ENCODE peak calls at places on chromosomes 6 and 20, in nine cellular contexts. One of them, this sample, is unnamed.
A peak's percentile ranks its signal among the peaks of the same experiment; 100 is the strongest.

GRCh38 chr6:52929321-52930164 is 20.0 kb upstream of the GSTA3 start:
- DNase-seq in activated T-helper 1 cell treated with Interleukin-2 at 50 U/mL for 16 hours: no peak
- DNase-seq in heart left ventricle: no peak
- DNase-seq in progenitor cell of endocrine pancreas: no peak
- DNase-seq in NCI-H82: no peak
- DNase-seq in sciatic nerve: no peak
- DNase-seq in NCI-H460: peak; percentile 19
- DNase-seq in GDM1: no peak
- DNase-seq in activated CD8-positive, alpha-beta memory T cell treated with anti-CD3 and anti-CD28 coated beads for 48 hours: no peak
- DNase-seq in this sample: no peak

GRCh38 chr6:16345449-16346330 is 107.3 kb downstream of the GMPR start:
- DNase-seq in activated T-helper 1 cell treated with Interleukin-2 at 50 U/mL for 16 hours: no peak
- DNase-seq in heart left ventricle: no peak
- DNase-seq in progenitor cell of endocrine pancreas: no peak
- DNase-seq in NCI-H82: no peak
- DNase-seq in sciatic nerve: peak; percentile 53
- DNase-seq in NCI-H460: no peak
- DNase-seq in GDM1: no peak
- DNase-seq in activated CD8-positive, alpha-beta memory T cell treated with anti-CD3 and anti-CD28 coated beads for 48 hours: no peak
- DNase-seq in this sample: no peak

GRCh38 chr6:142045380-142046270 is 87.1 kb upstream of the GJE1 start:
- DNase-seq in activated T-helper 1 cell treated with Interleukin-2 at 50 U/mL for 16 hours: no peak
- DNase-seq in heart left ventricle: no peak
- DNase-seq in progenitor cell of endocrine pancreas: no peak
- DNase-seq in NCI-H82: no peak
- DNase-seq in sciatic nerve: no peak
- DNase-seq in NCI-H460: no peak
- DNase-seq in GDM1: no peak
- DNase-seq in activated CD8-positive, alpha-beta memory T cell treated with anti-CD3 and anti-CD28 coated beads for 48 hours: no peak
- DNase-seq in this sample: no peak

GRCh38 chr6:71190809-71191208 is 97.8 kb upstream of the OGFRL1 start:
- DNase-seq in activated T-helper 1 cell treated with Interleukin-2 at 50 U/mL for 16 hours: no peak
- DNase-seq in heart left ventricle: no peak
- DNase-seq in progenitor cell of endocrine pancreas: no peak
- DNase-seq in NCI-H82: peak; percentile 39
- DNase-seq in sciatic nerve: no peak
- DNase-seq in NCI-H460: peak; percentile 15
- DNase-seq in GDM1: peak; percentile 6
- DNase-seq in activated CD8-positive, alpha-beta memory T cell treated with anti-CD3 and anti-CD28 coated beads for 48 hours: no peak
- DNase-seq in this sample: no peak

GRCh38 chr20:20014659-20015058 is 2.5 kb upstream of the NAA20 start:
- DNase-seq in activated T-helper 1 cell treated with Interleukin-2 at 50 U/mL for 16 hours: no peak
- DNase-seq in heart left ventricle: no peak
- DNase-seq in progenitor cell of endocrine pancreas: no peak
- DNase-seq in NCI-H82: peak; percentile 56
- DNase-seq in sciatic nerve: no peak
- DNase-seq in NCI-H460: no peak
- DNase-seq in GDM1: no peak
- DNase-seq in activated CD8-positive, alpha-beta memory T cell treated with anti-CD3 and anti-CD28 coated beads for 48 hours: no peak
- DNase-seq in this sample: no peak

GRCh38 chr6:33978593-33979150 is 167.2 kb downstream of the GRM4 start:
- DNase-seq in activated T-helper 1 cell treated with Interleukin-2 at 50 U/mL for 16 hours: no peak
- DNase-seq in heart left ventricle: no peak
- DNase-seq in progenitor cell of endocrine pancreas: no peak
- DNase-seq in NCI-H82: peak; percentile 71
- DNase-seq in sciatic nerve: peak; percentile 27
- DNase-seq in NCI-H460: no peak
- DNase-seq in GDM1: no peak
- DNase-seq in activated CD8-positive, alpha-beta memory T cell treated with anti-CD3 and anti-CD28 coated beads for 48 hours: no peak
- DNase-seq in this sample: peak; percentile 62

GRCh38 chr20:37343212-37343993 is 2.5 kb upstream of the SRC start:
- DNase-seq in activated T-helper 1 cell treated with Interleukin-2 at 50 U/mL for 16 hours: no peak
- DNase-seq in heart left ventricle: no peak
- DNase-seq in progenitor cell of endocrine pancreas: no peak
- DNase-seq in NCI-H82: no peak
- DNase-seq in sciatic nerve: no peak
- DNase-seq in NCI-H460: no peak
- DNase-seq in GDM1: no peak
- DNase-seq in activated CD8-positive, alpha-beta memory T cell treated with anti-CD3 and anti-CD28 coated beads for 48 hours: no peak
- DNase-seq in this sample: no peak

GRCh38 chr6:6795396-6795795 is 206.9 kb downstream of the LY86 start:
- DNase-seq in activated T-helper 1 cell treated with Interleukin-2 at 50 U/mL for 16 hours: no peak
- DNase-seq in heart left ventricle: no peak
- DNase-seq in progenitor cell of endocrine pancreas: no peak
- DNase-seq in NCI-H82: no peak
- DNase-seq in sciatic nerve: no peak
- DNase-seq in NCI-H460: no peak
- DNase-seq in GDM1: no peak
- DNase-seq in activated CD8-positive, alpha-beta memory T cell treated with anti-CD3 and anti-CD28 coated beads for 48 hours: no peak
- DNase-seq in this sample: no peak

GRCh38 chr6:155493694-155494143 is 38.1 kb upstream of the NOX3 start:
- DNase-seq in activated T-helper 1 cell treated with Interleukin-2 at 50 U/mL for 16 hours: no peak
- DNase-seq in heart left ventricle: peak; percentile 12
- DNase-seq in progenitor cell of endocrine pancreas: no peak
- DNase-seq in NCI-H82: peak; percentile 27
- DNase-seq in sciatic nerve: no peak
- DNase-seq in NCI-H460: peak; percentile 86
- DNase-seq in GDM1: no peak
- DNase-seq in activated CD8-positive, alpha-beta memory T cell treated with anti-CD3 and anti-CD28 coated beads for 48 hours: no peak
- DNase-seq in this sample: no peak

GRCh38 chr6:41894366-41895299 is 542 bp downstream of the USP49 start:
- DNase-seq in activated T-helper 1 cell treated with Interleukin-2 at 50 U/mL for 16 hours: no peak
- DNase-seq in heart left ventricle: no peak
- DNase-seq in progenitor cell of endocrine pancreas: peak; percentile 10
- DNase-seq in NCI-H82: peak; percentile 86
- DNase-seq in sciatic nerve: no peak
- DNase-seq in NCI-H460: no peak
- DNase-seq in GDM1: no peak
- DNase-seq in activated CD8-positive, alpha-beta memory T cell treated with anti-CD3 and anti-CD28 coated beads for 48 hours: no peak
- DNase-seq in this sample: no peak

GRCh38 chr20:49859807-49860206 is 47.2 kb downstream of the SLC9A8 start:
- DNase-seq in activated T-helper 1 cell treated with Interleukin-2 at 50 U/mL for 16 hours: no peak
- DNase-seq in heart left ventricle: no peak
- DNase-seq in progenitor cell of endocrine pancreas: no peak
- DNase-seq in NCI-H82: no peak
- DNase-seq in sciatic nerve: no peak
- DNase-seq in NCI-H460: no peak
- DNase-seq in GDM1: no peak
- DNase-seq in activated CD8-positive, alpha-beta memory T cell treated with anti-CD3 and anti-CD28 coated beads for 48 hours: no peak
- DNase-seq in this sample: no peak

GRCh38 chr20:64236137-64237088 is 19.1 kb upstream of the PCMTD2 start:
- DNase-seq in activated T-helper 1 cell treated with Interleukin-2 at 50 U/mL for 16 hours: no peak
- DNase-seq in heart left ventricle: no peak
- DNase-seq in progenitor cell of endocrine pancreas: no peak
- DNase-seq in NCI-H82: no peak
- DNase-seq in sciatic nerve: no peak
- DNase-seq in NCI-H460: no peak
- DNase-seq in GDM1: no peak
- DNase-seq in activated CD8-positive, alpha-beta memory T cell treated with anti-CD3 and anti-CD28 coated beads for 48 hours: no peak
- DNase-seq in this sample: peak; percentile 49

GRCh38 chr20:23061713-23062561 is 12.5 kb upstream of the THBD start:
- DNase-seq in activated T-helper 1 cell treated with Interleukin-2 at 50 U/mL for 16 hours: no peak
- DNase-seq in heart left ventricle: peak; percentile 71
- DNase-seq in progenitor cell of endocrine pancreas: no peak
- DNase-seq in NCI-H82: peak; percentile 9
- DNase-seq in sciatic nerve: no peak
- DNase-seq in NCI-H460: no peak
- DNase-seq in GDM1: no peak
- DNase-seq in activated CD8-positive, alpha-beta memory T cell treated with anti-CD3 and anti-CD28 coated beads for 48 hours: no peak
- DNase-seq in this sample: no peak

GRCh38 chr20:57596998-57597939 is 23.0 kb downstream of the ZBP1 start:
- DNase-seq in activated T-helper 1 cell treated with Interleukin-2 at 50 U/mL for 16 hours: peak; percentile 60
- DNase-seq in heart left ventricle: peak; percentile 66
- DNase-seq in progenitor cell of endocrine pancreas: peak; percentile 76
- DNase-seq in NCI-H82: peak; percentile 77
- DNase-seq in sciatic nerve: peak; percentile 86
- DNase-seq in NCI-H460: peak; percentile 39
- DNase-seq in GDM1: peak; percentile 31
- DNase-seq in activated CD8-positive, alpha-beta memory T cell treated with anti-CD3 and anti-CD28 coated beads for 48 hours: peak; percentile 36
- DNase-seq in this sample: no peak

GRCh38 chr6:5457036-5457435 is 195.7 kb downstream of the FARS2 start:
- DNase-seq in activated T-helper 1 cell treated with Interleukin-2 at 50 U/mL for 16 hours: no peak
- DNase-seq in heart left ventricle: no peak
- DNase-seq in progenitor cell of endocrine pancreas: no peak
- DNase-seq in NCI-H82: peak; percentile 37
- DNase-seq in sciatic nerve: no peak
- DNase-seq in NCI-H460: no peak
- DNase-seq in GDM1: no peak
- DNase-seq in activated CD8-positive, alpha-beta memory T cell treated with anti-CD3 and anti-CD28 coated beads for 48 hours: no peak
- DNase-seq in this sample: no peak

GRCh38 chr6:103872683-103873082 is 987.0 kb downstream of the HACE1 start:
- DNase-seq in activated T-helper 1 cell treated with Interleukin-2 at 50 U/mL for 16 hours: no peak
- DNase-seq in heart left ventricle: no peak
- DNase-seq in progenitor cell of endocrine pancreas: no peak
- DNase-seq in NCI-H82: no peak
- DNase-seq in sciatic nerve: no peak
- DNase-seq in NCI-H460: no peak
- DNase-seq in GDM1: no peak
- DNase-seq in activated CD8-positive, alpha-beta memory T cell treated with anti-CD3 and anti-CD28 coated beads for 48 hours: no peak
- DNase-seq in this sample: no peak

GRCh38 chr20:6122873-6123649 is at the start of gene FERMT1:
- DNase-seq in activated T-helper 1 cell treated with Interleukin-2 at 50 U/mL for 16 hours: no peak
- DNase-seq in heart left ventricle: peak; percentile 32
- DNase-seq in progenitor cell of endocrine pancreas: peak; percentile 54
- DNase-seq in NCI-H82: peak; percentile 44
- DNase-seq in sciatic nerve: peak; percentile 71
- DNase-seq in NCI-H460: peak; percentile 71
- DNase-seq in GDM1: no peak
- DNase-seq in activated CD8-positive, alpha-beta memory T cell treated with anti-CD3 and anti-CD28 coated beads for 48 hours: no peak
- DNase-seq in this sample: no peak

GRCh38 chr6:35776364-35777215 is at the start of gene CLPSL2:
- DNase-seq in activated T-helper 1 cell treated with Interleukin-2 at 50 U/mL for 16 hours: no peak
- DNase-seq in heart left ventricle: no peak
- DNase-seq in progenitor cell of endocrine pancreas: peak; percentile 20
- DNase-seq in NCI-H82: peak; percentile 51
- DNase-seq in sciatic nerve: no peak
- DNase-seq in NCI-H460: no peak
- DNase-seq in GDM1: no peak
- DNase-seq in activated CD8-positive, alpha-beta memory T cell treated with anti-CD3 and anti-CD28 coated beads for 48 hours: no peak
- DNase-seq in this sample: peak; percentile 55

GRCh38 chr6:80182291-80182690 is 75.8 kb downstream of the BCKDHB start:
- DNase-seq in activated T-helper 1 cell treated with Interleukin-2 at 50 U/mL for 16 hours: no peak
- DNase-seq in heart left ventricle: no peak
- DNase-seq in progenitor cell of endocrine pancreas: no peak
- DNase-seq in NCI-H82: no peak
- DNase-seq in sciatic nerve: no peak
- DNase-seq in NCI-H460: no peak
- DNase-seq in GDM1: no peak
- DNase-seq in activated CD8-positive, alpha-beta memory T cell treated with anti-CD3 and anti-CD28 coated beads for 48 hours: no peak
- DNase-seq in this sample: no peak

GRCh38 chr6:131729550-131729949 is 18.7 kb upstream of the CTAGE9 start:
- DNase-seq in activated T-helper 1 cell treated with Interleukin-2 at 50 U/mL for 16 hours: no peak
- DNase-seq in heart left ventricle: no peak
- DNase-seq in progenitor cell of endocrine pancreas: no peak
- DNase-seq in NCI-H82: no peak
- DNase-seq in sciatic nerve: no peak
- DNase-seq in NCI-H460: no peak
- DNase-seq in GDM1: no peak
- DNase-seq in activated CD8-positive, alpha-beta memory T cell treated with anti-CD3 and anti-CD28 coated beads for 48 hours: no peak
- DNase-seq in this sample: no peak

GRCh38 chr6:87870606-87871005 is 168.6 kb upstream of the AKIRIN2 start:
- DNase-seq in activated T-helper 1 cell treated with Interleukin-2 at 50 U/mL for 16 hours: no peak
- DNase-seq in heart left ventricle: no peak
- DNase-seq in progenitor cell of endocrine pancreas: no peak
- DNase-seq in NCI-H82: no peak
- DNase-seq in sciatic nerve: no peak
- DNase-seq in NCI-H460: no peak
- DNase-seq in GDM1: no peak
- DNase-seq in activated CD8-positive, alpha-beta memory T cell treated with anti-CD3 and anti-CD28 coated beads for 48 hours: no peak
- DNase-seq in this sample: no peak

GRCh38 chr20:46943861-46944591 is 49.4 kb downstream of the EYA2 start:
- DNase-seq in activated T-helper 1 cell treated with Interleukin-2 at 50 U/mL for 16 hours: no peak
- DNase-seq in heart left ventricle: no peak
- DNase-seq in progenitor cell of endocrine pancreas: no peak
- DNase-seq in NCI-H82: no peak
- DNase-seq in sciatic nerve: no peak
- DNase-seq in NCI-H460: no peak
- DNase-seq in GDM1: no peak
- DNase-seq in activated CD8-positive, alpha-beta memory T cell treated with anti-CD3 and anti-CD28 coated beads for 48 hours: no peak
- DNase-seq in this sample: no peak

GRCh38 chr20:47989957-47990356 is 204.7 kb upstream of the SULF2 start:
- DNase-seq in activated T-helper 1 cell treated with Interleukin-2 at 50 U/mL for 16 hours: no peak
- DNase-seq in heart left ventricle: no peak
- DNase-seq in progenitor cell of endocrine pancreas: no peak
- DNase-seq in NCI-H82: peak; percentile 96
- DNase-seq in sciatic nerve: no peak
- DNase-seq in NCI-H460: no peak
- DNase-seq in GDM1: no peak
- DNase-seq in activated CD8-positive, alpha-beta memory T cell treated with anti-CD3 and anti-CD28 coated beads for 48 hours: no peak
- DNase-seq in this sample: no peak